ENCODE peak calls at places on chromosome 22, in ten cellular contexts. X, S, E, Y, H, G, V, F, N and Z are unnamed samples. For H3K36me3 and H3K4me1, the result is how much of the 10 kb centered on the place peaks cover.

GRCh38 chr22:46297151-46297819 is 615 bp downstream of the GTSE1 start:
- DNase-seq in X (peak), S (no peak), E (peak), Y (peak), H (peak), G (no peak), V (no peak), F (peak), N (no peak), Z (no peak)

GRCh38 chr22:36334081-36334831 is 53.5 kb downstream of the MYH9 start:
- DNase-seq in X (peak), S (no peak), E (peak), Y (no peak), H (no peak), G (no peak), V (no peak), F (no peak), N (peak), Z (no peak)

GRCh38 chr22:44971651-44972362 is 38.0 kb downstream of the PHF21B start:
- DNase-seq in X (no peak), S (no peak), E (no peak), Y (no peak), H (no peak), G (no peak), V (no peak), F (no peak), N (no peak), Z (no peak)

GRCh38 chr22:23071163-23072034 is 1.1 kb downstream of the GNAZ start:
- DNase-seq in X (no peak), S (no peak), E (no peak), Y (no peak), H (no peak), G (no peak), V (peak), F (peak), N (peak), Z (no peak)

GRCh38 chr22:49112176-49112575 is 715.5 kb downstream of the BRD1 start:
- DNase-seq in X (no peak), S (no peak), E (no peak), Y (no peak), H (no peak), G (no peak), V (no peak), F (no peak), N (no peak), Z (no peak)

GRCh38 chr22:35538801-35539321 is 1.8 kb upstream of the RASD2 start:
- DNase-seq in X (peak), S (no peak), E (peak), Y (peak), H (peak), G (peak), V (no peak), F (no peak), N (no peak), Z (peak)

GRCh38 chr22:17638182-17638431 is 450 bp upstream of the BCL2L13 start:
- DNase-seq in X (no peak), S (peak), E (no peak), Y (no peak), H (no peak), G (no peak), V (no peak), F (no peak), N (peak), Z (no peak)

GRCh38 chr22:35510951-35511350 is 29.7 kb upstream of the RASD2 start:
- DNase-seq in X (no peak), S (no peak), E (no peak), Y (no peak), H (no peak), G (no peak), V (no peak), F (no peak), N (no peak), Z (no peak)

GRCh38 chr22:19503869-19504268 is 20.3 kb downstream of the CLDN5 start:
- DNase-seq in X (no peak), S (no peak), E (peak), Y (no peak), H (no peak), G (no peak), V (peak), F (no peak), N (no peak), Z (no peak)

GRCh38 chr22:19291580-19292261 is at the start of gene CLTCL1:
- DNase-seq in X (peak), S (peak), E (peak), Y (peak), H (peak), G (peak), V (peak), F (peak), N (peak), Z (peak)

GRCh38 chr22:23512348-23512705 is 67.8 kb downstream of the IGLL1 start:
- DNase-seq in X (no peak), S (no peak), E (no peak), Y (no peak), H (no peak), G (no peak), V (no peak), F (no peak), N (no peak), Z (no peak)

GRCh38 chr22:46668116-46668515 is 47.9 kb downstream of the GRAMD4 start:
- DNase-seq in X (no peak), S (no peak), E (no peak), Y (no peak), H (no peak), G (no peak), V (no peak), F (no peak), N (no peak), Z (no peak)

GRCh38 chr22:46849101-46849500 is 86.7 kb downstream of the TBC1D22A start:
- DNase-seq in X (no peak), S (no peak), E (no peak), Y (no peak), H (no peak), G (no peak), V (no peak), F (no peak), N (no peak), Z (no peak)

GRCh38 chr22:36461665-36462474 is 19.6 kb downstream of the TXN2 start:
- DNase-seq in X (peak), S (no peak), E (no peak), Y (no peak), H (no peak), G (peak), V (peak), F (peak), N (no peak), Z (no peak)

GRCh38 chr22:37153901-37154300 is 4.2 kb upstream of the IL2RB start:
- DNase-seq in X (no peak), S (no peak), E (no peak), Y (no peak), H (no peak), G (no peak), V (no peak), F (no peak), N (no peak), Z (no peak)

GRCh38 chr22:22843848-22844247 is 43.8 kb upstream of the IGLL5 start:
- DNase-seq in X (no peak), S (no peak), E (no peak), Y (no peak), H (no peak), G (no peak), V (no peak), F (no peak), N (no peak), Z (no peak)

GRCh38 chr22:27099896-27100295 is 442.5 kb downstream of the MIAT start:
- DNase-seq in X (no peak), S (no peak), E (peak), Y (no peak), H (no peak), G (no peak), V (no peak), F (no peak), N (no peak), Z (no peak)

GRCh38 chr22:27097933-27098332 is 440.5 kb downstream of the MIAT start:
- DNase-seq in X (no peak), S (no peak), E (no peak), Y (no peak), H (no peak), G (no peak), V (no peak), F (no peak), N (no peak), Z (no peak)

GRCh38 chr22:27100789-27101188 is 443.4 kb downstream of the MIAT start:
- DNase-seq in X (peak), S (no peak), E (peak), Y (peak), H (peak), G (no peak), V (no peak), F (no peak), N (no peak), Z (no peak)

GRCh38 chr22:27101288-27101687 is 443.9 kb downstream of the MIAT start:
- DNase-seq in X (no peak), S (no peak), E (no peak), Y (no peak), H (no peak), G (no peak), V (no peak), F (no peak), N (no peak), Z (no peak)

DNA sequence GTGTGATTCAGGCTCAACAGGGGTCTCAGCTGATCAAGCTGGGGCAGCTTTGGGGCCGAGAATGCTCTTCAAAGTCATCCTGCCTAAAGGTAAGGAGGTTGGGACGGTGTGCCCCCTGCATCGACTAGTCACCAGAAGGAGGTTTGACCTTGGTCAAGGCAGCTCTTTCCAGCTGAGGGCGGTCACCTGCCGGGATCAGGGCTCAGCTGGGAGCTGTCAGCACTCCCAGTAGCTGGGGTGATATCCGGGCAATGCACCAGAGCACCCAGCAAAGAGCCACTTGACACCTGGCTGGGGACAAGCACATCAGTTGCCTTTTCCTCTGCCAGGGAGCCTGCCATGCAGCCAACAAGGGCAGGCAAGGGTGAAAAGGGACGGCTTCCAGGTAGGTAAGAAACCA is 442.9 kb downstream of the MIAT start:
- DNase-seq in X (no peak), S (no peak), E (no peak), Y (no peak), H (no peak), G (no peak), V (no peak), F (no peak), N (no peak), Z (no peak)
- TF ChIP-seq CTCF in X (no peak), S (no peak), E (no peak), Y (no peak), H (no peak), G (no peak), V (no peak), F (no peak), N (no peak), Z (no peak)

DNA sequence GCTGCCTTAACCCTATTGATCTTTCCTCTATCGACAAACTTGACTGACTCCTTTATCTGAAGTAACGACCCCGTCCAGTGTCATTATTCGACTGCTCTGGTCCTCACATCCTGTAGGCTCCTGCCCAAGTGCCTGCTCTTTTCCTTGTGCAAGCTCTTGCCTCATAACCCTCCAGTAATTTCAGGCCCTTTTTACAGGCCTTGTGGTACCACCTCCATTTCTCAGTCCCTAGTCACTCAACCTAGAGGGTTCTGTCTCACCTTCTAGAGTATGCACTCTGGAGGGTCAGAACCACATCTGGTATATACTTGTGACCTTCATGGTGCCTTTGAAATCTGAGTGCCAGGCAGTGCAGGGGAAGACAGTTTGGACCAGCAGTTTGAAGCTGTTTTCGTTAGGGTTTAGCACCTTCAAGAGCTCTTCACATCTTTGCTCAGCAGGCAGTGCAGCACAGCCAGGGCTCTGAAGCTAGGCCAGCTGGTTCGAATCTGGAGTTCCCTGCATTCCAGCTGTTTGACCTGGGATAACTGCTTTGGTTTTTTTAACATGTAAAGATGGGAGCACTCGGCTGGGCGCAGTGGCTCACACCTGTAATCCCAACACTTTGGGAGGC is 11.2 kb downstream of the SNRPD3 start:
- DNase-seq in X (no peak), S (no peak), E (no peak), Y (no peak), H (no peak), G (no peak), V (no peak), F (no peak), N (no peak), Z (no peak)
- H3K36me3 ChIP-seq in X (under half), S (half or more), E (under half), Y (under half), H (half or more), G (under half), V (half or more), F (under half), N (under half), Z (under half)

DNA sequence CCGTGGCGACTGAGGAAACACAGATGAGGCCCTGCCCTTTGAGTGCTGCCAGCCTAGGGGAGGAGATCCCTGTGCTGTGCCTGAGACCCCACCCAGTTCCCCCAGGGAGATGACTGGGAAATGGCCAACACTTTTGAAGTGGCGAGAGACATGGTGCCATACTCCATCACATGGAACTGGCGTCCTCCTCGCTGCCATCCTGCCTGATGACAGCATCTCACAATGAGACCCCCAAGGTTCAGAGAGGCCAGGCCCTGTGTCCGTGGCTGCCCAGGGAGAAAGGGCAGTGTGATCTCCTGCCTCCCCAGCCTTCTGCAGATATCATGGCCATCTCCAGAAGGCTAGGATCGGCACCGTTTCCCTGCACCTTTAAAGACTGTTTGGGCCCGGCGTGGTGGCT is 31.1 kb downstream of the FAM83F start:
- DNase-seq in X (no peak), S (no peak), E (no peak), Y (no peak), H (no peak), G (no peak), V (no peak), F (no peak), N (peak), Z (no peak)
- H3K4me1 ChIP-seq in X (under half), S (under half), E (under half), Y (under half), H (under half), G (under half), V (under half), F (under half), N (under half), Z (under half)

GRCh38 chr22:43885319-43885671 is 6.5 kb downstream of the PNPLA5 start:
- DNase-seq in X (no peak), S (no peak), E (no peak), Y (no peak), H (no peak), G (no peak), V (no peak), F (no peak), N (no peak), Z (no peak)
- TF ChIP-seq CTCF in X (peak), S (no peak), E (no peak), Y (no peak), H (peak), G (no peak), V (no peak), F (no peak), N (no peak), Z (no peak)